ENCODE peak calls at places on chromosomes 12 and 14, in ten cellular contexts. E is tibial nerve; F is kidney tubule cell; T is naive thymus-derived CD8-positive, alpha-beta T cell; M is HT1080; G is CD8-positive, alpha-beta memory T cell; V is epithelial cell of esophagus; U is HepG2; A is midbrain; R is mesothelial cell of epicardium. J is an unnamed sample.

GRCh38 chr12:499837-500458 is 40.2 kb downstream of the B4GALNT3 start:
- DNase-seq in E (no peak), F (no peak), T (no peak), M (no peak), G (no peak), V (no peak), U (no peak), A (no peak), R (no peak), J (no peak)

GRCh38 chr14:89349196-89350008 is 67.6 kb downstream of the FOXN3 start:
- DNase-seq in E (no peak), F (peak; percentile 30), T (no peak), M (no peak), G (no peak), V (no peak), U (no peak), A (peak; percentile 41), R (no peak), J (no peak)

GRCh38 chr12:90999946-91000345 is 4.8 kb downstream of the EPYC start:
- DNase-seq in E (no peak), F (no peak), T (no peak), M (no peak), G (no peak), V (peak; percentile 57), U (no peak), A (no peak), R (no peak), J (no peak)

GRCh38 chr12:107091381-107091780 is 2.0 kb downstream of the CRY1 start:
- DNase-seq in E (peak; percentile 16), F (peak; percentile 60), T (no peak), M (peak; percentile 43), G (no peak), V (peak; percentile 81), U (no peak), A (no peak), R (no peak), J (no peak)

GRCh38 chr12:76455582-76456345 is 103.8 kb downstream of the OSBPL8 start:
- DNase-seq in E (peak; percentile 17), F (peak; percentile 95), T (no peak), M (peak; percentile 88), G (no peak), V (peak; percentile 95), U (peak; percentile 62), A (peak; percentile 43), R (no peak), J (no peak)

GRCh38 chr12:65238609-65239008 is 39.9 kb upstream of the MSRB3 start:
- DNase-seq in E (no peak), F (no peak), T (no peak), M (no peak), G (no peak), V (no peak), U (no peak), A (no peak), R (no peak), J (no peak)

GRCh38 chr14:99389171-99389826 is 91.4 kb downstream of the SETD3 start:
- DNase-seq in E (no peak), F (peak; percentile 61), T (no peak), M (peak; percentile 17), G (peak; percentile 15), V (peak; percentile 50), U (peak; percentile 21), A (peak; percentile 1), R (no peak), J (no peak)

GRCh38 chr14:70013269-70013873 is 134.2 kb downstream of the SMOC1 start:
- DNase-seq in E (no peak), F (peak; percentile 38), T (no peak), M (no peak), G (no peak), V (peak; percentile 56), U (peak; percentile 41), A (peak; percentile 18), R (no peak), J (no peak)

GRCh38 chr14:80602931-80603330 is 338.6 kb downstream of the CEP128 start:
- DNase-seq in E (no peak), F (no peak), T (no peak), M (no peak), G (no peak), V (no peak), U (no peak), A (peak; percentile 89), R (no peak), J (no peak)

GRCh38 chr12:4723226-4723625 is 3.0 kb downstream of the GALNT8 start:
- DNase-seq in E (no peak), F (no peak), T (no peak), M (no peak), G (no peak), V (no peak), U (no peak), A (no peak), R (no peak), J (no peak)

GRCh38 chr14:23047042-23047634 is 5.1 kb downstream of the PSMB11 start:
- DNase-seq in E (no peak), F (no peak), T (peak; percentile 38), M (peak; percentile 71), G (no peak), V (no peak), U (no peak), A (no peak), R (no peak), J (no peak)

GRCh38 chr12:116055895-116056607 is 221.4 kb downstream of the MED13L start:
- DNase-seq in E (no peak), F (no peak), T (no peak), M (no peak), G (no peak), V (no peak), U (no peak), A (no peak), R (no peak), J (no peak)

GRCh38 chr14:81323094-81323493 is 77.0 kb downstream of the STON2 start:
- DNase-seq in E (no peak), F (no peak), T (no peak), M (no peak), G (no peak), V (no peak), U (no peak), A (peak; percentile 45), R (no peak), J (no peak)

GRCh38 chr14:74519316-74520074 is 25.9 kb downstream of the ISCA2 start:
- DNase-seq in E (no peak), F (no peak), T (no peak), M (no peak), G (no peak), V (no peak), U (no peak), A (no peak), R (no peak), J (no peak)

GRCh38 chr12:57590892-57591566 is at the start of gene PIP4K2C:
- DNase-seq in E (peak; percentile 65), F (peak; percentile 88), T (peak; percentile 84), M (peak; percentile 78), G (peak; percentile 80), V (peak; percentile 89), U (peak; percentile 77), A (peak; percentile 81), R (peak; percentile 79), J (peak; percentile 78)

GRCh38 chr12:121925361-121925725 is 7.0 kb downstream of the CFAP251 start:
- DNase-seq in E (no peak), F (peak; percentile 19), T (no peak), M (no peak), G (no peak), V (no peak), U (no peak), A (no peak), R (no peak), J (no peak)

J was measured in suprapubic skin.